ENCODE peak calls at places on chromosomes 1 and 21, in nine cellular contexts. O is adrenal gland; X is hepatic stellate cell; G is MCF 10A; H is iPS-NIHi11; U is activated T-helper 9 cell treated with anti-CD3 and anti-CD28 coated beads, Interleukin-2, amount 50 U/mL, for 16 hours; S is dermis blood vessel endothelial cell; D is SHP77; J is HEK293T. Z is an unnamed sample.

GRCh38 chr1:160742428-160743127 is 3.5 kb downstream of the SLAMF7 start:
- DNase-seq in J (no peak), D (no peak), G (no peak), X (no peak), H (no peak), O (no peak), S (no peak), U (no peak), Z (no peak)

GRCh38 chr21:39182484-39183271 is 573 bp downstream of the PSMG1 start:
- DNase-seq in H (no peak), D (no peak), O (peak), U (no peak), J (no peak), S (peak), X (no peak), G (peak), Z (no peak)

GRCh38 chr1:155651861-155652661 is 36.5 kb downstream of the YY1AP1 start:
- DNase-seq in O (no peak), X (no peak), G (peak), S (no peak), J (no peak), U (no peak), D (no peak), H (no peak), Z (no peak)

GRCh38 chr1:20462397-20462796 is 23.6 kb downstream of the CAMK2N1 start:
- DNase-seq in S (no peak), G (no peak), X (no peak), H (no peak), O (no peak), J (no peak), D (no peak), U (no peak), Z (no peak)

GRCh38 chr1:33349081-33349759 is 28.3 kb upstream of the A3GALT2 start:
- DNase-seq in D (no peak), J (peak), X (no peak), S (peak), G (no peak), O (peak), U (peak), H (no peak), Z (peak)

GRCh38 chr1:155050560-155051341 is at the start of gene ADAM15:
- DNase-seq in J (peak), H (peak), G (peak), O (peak), X (peak), U (peak), D (peak), S (peak), Z (peak)

GRCh38 chr1:100415217-100415778 is 63.0 kb downstream of the CDC14A start:
- DNase-seq in G (no peak), X (no peak), H (no peak), U (no peak), J (no peak), O (no peak), D (no peak), S (no peak), Z (no peak)

GRCh38 chr1:244843148-244843978 is 7.9 kb downstream of the COX20 start:
- DNase-seq in S (no peak), G (no peak), H (no peak), J (no peak), X (no peak), O (no peak), U (no peak), D (no peak), Z (no peak)

GRCh38 chr1:232317336-232317735 is 312.6 kb downstream of the SIPA1L2 start:
- DNase-seq in X (no peak), H (no peak), O (no peak), U (no peak), D (no peak), J (no peak), S (no peak), G (no peak), Z (no peak)

GRCh38 chr1:119001181-119002018 is 13.3 kb upstream of the TBX15 start:
- DNase-seq in S (no peak), D (no peak), U (no peak), G (no peak), X (no peak), O (no peak), J (no peak), H (peak), Z (no peak)

GRCh38 chr1:174954686-174955669 is 44.8 kb upstream of the CACYBP start:
- DNase-seq in X (no peak), U (no peak), G (peak), D (peak), H (no peak), S (no peak), J (no peak), O (no peak), Z (peak)

GRCh38 chr1:94981574-94981973 is 54.7 kb upstream of the CNN3 start:
- DNase-seq in G (no peak), J (no peak), O (no peak), U (no peak), H (no peak), D (no peak), S (peak), X (no peak), Z (peak)

GRCh38 chr21:29342394-29342957 is 43.8 kb downstream of the BACH1 start:
- DNase-seq in D (no peak), X (peak), J (no peak), O (no peak), G (peak), H (no peak), S (peak), U (peak), Z (peak)

GRCh38 chr1:20361805-20362381 is 71.2 kb downstream of the VWA5B1 start:
- DNase-seq in D (peak), O (peak), U (no peak), G (peak), S (peak), J (peak), X (peak), H (peak), Z (peak)

GRCh38 chr1:34479731-34480130 is 275.1 kb upstream of the GJB5 start:
- DNase-seq in U (no peak), D (no peak), J (no peak), H (peak), G (no peak), O (no peak), S (no peak), X (no peak), Z (no peak)

GRCh38 chr21:37072239-37072987 is 458 bp downstream of the PIGP start:
- DNase-seq in G (peak), U (peak), S (peak), D (peak), J (peak), X (peak), H (peak), O (peak), Z (no peak)

GRCh38 chr1:169595764-169596711 is 9.8 kb upstream of the F5 start:
- DNase-seq in J (peak), U (no peak), X (no peak), S (peak), O (no peak), G (peak), D (no peak), H (peak), Z (peak)

GRCh38 chr1:100543640-100544039 is 5.7 kb downstream of the GPR88 start:
- DNase-seq in G (peak), S (peak), X (no peak), D (peak), J (peak), O (no peak), H (peak), U (no peak), Z (peak)

GRCh38 chr1:41347276-41347675 is 14.0 kb upstream of the FOXO6 start:
- DNase-seq in X (no peak), U (no peak), D (no peak), G (no peak), O (no peak), S (no peak), J (no peak), H (no peak), Z (no peak)

GRCh38 chr1:224067621-224068457 is 46.1 kb upstream of the FBXO28 start:
- DNase-seq in O (no peak), X (peak), S (peak), G (peak), J (no peak), U (no peak), H (no peak), D (no peak), Z (peak)

GRCh38 chr1:226870323-226871046 is at the start of gene PSEN2:
- DNase-seq in D (peak), O (peak), S (peak), H (peak), U (peak), G (peak), X (peak), J (peak), Z (peak)

GRCh38 chr1:168178227-168178637 is 530 bp upstream of the TIPRL start:
- DNase-seq in G (no peak), D (no peak), O (no peak), X (no peak), S (no peak), H (peak), J (no peak), U (no peak), Z (no peak)

GRCh38 chr1:41363632-41364320 is 2.5 kb downstream of the FOXO6 start:
- DNase-seq in X (peak), D (no peak), G (no peak), O (no peak), U (no peak), S (no peak), H (no peak), J (no peak), Z (no peak)

GRCh38 chr1:51518033-51518729 is 885 bp downstream of the EPS15 start:
- DNase-seq in U (peak), H (peak), S (peak), G (peak), D (peak), X (peak), J (peak), O (peak), Z (peak)

GRCh38 chr1:9845914-9846313 is 22.1 kb upstream of the CLSTN1 start:
- DNase-seq in O (no peak), H (no peak), D (no peak), S (no peak), G (no peak), X (no peak), U (no peak), J (no peak), Z (no peak)

GRCh38 chr21:26170471-26171309 is at the start of gene APP:
- DNase-seq in S (peak), J (peak), D (peak), O (peak), G (peak), H (peak), X (peak), U (peak), Z (peak)

GRCh38 chr1:167943541-167943940 is 6.7 kb upstream of the MPC2 start:
- DNase-seq in S (no peak), X (no peak), H (no peak), J (no peak), G (peak), D (no peak), O (no peak), U (no peak), Z (no peak)

GRCh38 chr1:94667716-94668282 is 126.2 kb upstream of the F3 start:
- DNase-seq in U (no peak), J (no peak), S (no peak), X (no peak), H (no peak), O (no peak), D (no peak), G (no peak), Z (no peak)

GRCh38 chr1:232036161-232036942 is 409.8 kb downstream of the DISC1 start:
- DNase-seq in G (no peak), X (no peak), O (no peak), U (no peak), D (no peak), S (no peak), J (no peak), H (peak), Z (no peak)

GRCh38 chr21:35048183-35048601 is 910 bp downstream of the RUNX1 start:
- DNase-seq in G (peak), X (no peak), O (peak), S (no peak), J (no peak), H (no peak), U (no peak), D (no peak), Z (peak)

GRCh38 chr1:204503122-204503912 is 8.7 kb upstream of the PIK3C2B start:
- DNase-seq in O (no peak), G (peak), U (no peak), S (peak), J (no peak), H (no peak), D (peak), X (peak), Z (peak)

GRCh38 chr1:151061012-151061401 is 810 bp downstream of the MLLT11 start:
- DNase-seq in S (peak), O (no peak), H (no peak), D (peak), U (no peak), X (no peak), G (no peak), J (no peak), Z (no peak)

GRCh38 chr1:92989936-92990582 is 28.8 kb upstream of the DIPK1A start:
- DNase-seq in G (peak), X (no peak), H (no peak), U (no peak), D (no peak), J (no peak), O (no peak), S (no peak), Z (no peak)

GRCh38 chr1:180155202-180155682 is 573 bp downstream of the QSOX1 start:
- DNase-seq in G (peak), U (peak), H (peak), X (no peak), S (peak), J (no peak), D (no peak), O (peak), Z (peak)

GRCh38 chr1:185694081-185694480 is 40.1 kb upstream of the HMCN1 start:
- DNase-seq in H (no peak), X (no peak), S (peak), O (peak), U (no peak), G (no peak), J (no peak), D (no peak), Z (peak)

GRCh38 chr1:18396247-18396646 is 84.5 kb upstream of the KLHDC7A start:
- DNase-seq in G (peak), H (no peak), X (no peak), O (no peak), U (no peak), J (no peak), S (no peak), D (no peak), Z (no peak)

GRCh38 chr1:38135621-38136414 is 89.2 kb upstream of the POU3F1 start:
- DNase-seq in O (no peak), D (no peak), H (peak), S (no peak), G (no peak), U (no peak), X (no peak), J (peak), Z (no peak)